ENCODE peak calls at places on chromosomes 12 and 14, in six cellular contexts. D is tibial nerve, W is upper lobe of left lung, T is heart left ventricle, Y is adrenal gland, C is body of pancreas. F is an unnamed sample.
A peak's percentile ranks its signal among the peaks of the same experiment; 100 is the strongest.

GRCh38 chr14:64444984-64445845 is 20.1 kb upstream of the AKAP5 start:
- DNase-seq in C (no peak), T (no peak), D (no peak), Y (peak; percentile 23), W (no peak), F (peak; percentile 49)

GRCh38 chr12:58425481-58426392 is 484.4 kb downstream of the ATP23 start:
- DNase-seq in W (no peak), C (no peak), D (no peak), T (peak; percentile 19), Y (no peak), F (peak; percentile 51)

GRCh38 chr14:38186217-38186616 is 21.5 kb upstream of the SSTR1 start:
- DNase-seq in T (no peak), D (no peak), Y (no peak), C (no peak), W (no peak), F (no peak)

GRCh38 chr12:4957781-4958180 is 48.1 kb downstream of the KCNA1 start:
- DNase-seq in C (no peak), Y (no peak), D (no peak), W (no peak), T (no peak), F (no peak)

GRCh38 chr12:66107451-66107915 is 23.1 kb downstream of the LLPH start:
- DNase-seq in D (no peak), Y (peak; percentile 79), C (peak; percentile 72), T (no peak), W (no peak), F (peak; percentile 42)

GRCh38 chr12:103556890-103557667 is 30.0 kb upstream of the STAB2 start:
- DNase-seq in D (no peak), W (no peak), C (no peak), T (no peak), Y (no peak), F (no peak)

GRCh38 chr12:54954228-54954627 is 30.3 kb downstream of the TESPA1 start:
- DNase-seq in D (no peak), C (no peak), W (no peak), T (no peak), Y (no peak), F (no peak)

GRCh38 chr12:92472198-92472597 is 230.6 kb upstream of the PLEKHG7 start:
- DNase-seq in W (no peak), C (no peak), T (no peak), Y (no peak), D (no peak), F (no peak)

GRCh38 chr14:55904086-55904485 is 214.1 kb upstream of the PELI2 start:
- DNase-seq in C (no peak), D (no peak), W (no peak), Y (no peak), T (no peak), F (no peak)

GRCh38 chr12:22803725-22804124 is 178.8 kb downstream of the ETNK1 start:
- DNase-seq in W (peak; percentile 6), D (no peak), T (no peak), Y (no peak), C (no peak), F (no peak)

GRCh38 chr14:69877492-69877891 is 1.7 kb upstream of the SMOC1 start:
- DNase-seq in C (no peak), D (no peak), T (no peak), Y (no peak), W (no peak), F (peak; percentile 20)

GRCh38 chr12:101459642-101460346 is 15.3 kb upstream of the SPIC start:
- DNase-seq in Y (no peak), W (no peak), D (peak; percentile 16), T (no peak), C (peak; percentile 25), F (peak; percentile 13)

GRCh38 chr14:31716208-31716607 is 155.0 kb downstream of the NUBPL start:
- DNase-seq in Y (no peak), D (no peak), C (no peak), T (no peak), W (no peak), F (no peak)

GRCh38 chr12:3988519-3989217 is 115.5 kb upstream of the PARP11 start:
- DNase-seq in D (no peak), Y (no peak), W (no peak), T (no peak), C (no peak), F (no peak)

GRCh38 chr14:99930420-99931274 is 134.6 kb upstream of the EVL start:
- DNase-seq in W (no peak), T (no peak), Y (no peak), D (no peak), C (no peak), F (no peak)

GRCh38 chr14:30657050-30657449 is 34.9 kb downstream of the SCFD1 start:
- DNase-seq in C (no peak), W (no peak), T (no peak), D (no peak), Y (no peak), F (no peak)

GRCh38 chr14:25046301-25046943 is 3.5 kb downstream of the STXBP6 start:
- DNase-seq in C (peak; percentile 18), T (no peak), W (no peak), D (no peak), Y (no peak), F (no peak)

GRCh38 chr14:34930591-34931069 is 52.2 kb upstream of the SRP54 start:
- DNase-seq in D (no peak), W (no peak), Y (no peak), T (no peak), C (no peak), F (no peak)

GRCh38 chr14:88492272-88493089 is 62.3 kb downstream of the PTPN21 start:
- DNase-seq in W (no peak), Y (peak; percentile 77), D (peak; percentile 42), T (peak; percentile 59), C (peak; percentile 78), F (peak; percentile 56)

GRCh38 chr12:77724367-77724957 is 106.2 kb upstream of the NAV3 start:
- DNase-seq in C (peak; percentile 19), Y (peak; percentile 23), D (no peak), W (no peak), T (no peak), F (no peak)

GRCh38 chr12:39779768-39780340 is 160.3 kb upstream of the ABCD2 start:
- DNase-seq in Y (no peak), T (no peak), C (no peak), D (no peak), W (no peak), F (no peak)

GRCh38 chr14:21352587-21352986 is 31.2 kb downstream of the SUPT16H start:
- DNase-seq in T (peak; percentile 37), Y (peak; percentile 17), C (no peak), W (no peak), D (no peak), F (no peak)

GRCh38 chr12:6341439-6342139 is at the start of gene TNFRSF1A:
- DNase-seq in Y (peak; percentile 77), D (peak; percentile 55), W (peak; percentile 84), C (peak; percentile 81), T (peak; percentile 82), F (no peak)
- TF ChIP-seq POLR2A in Y (peak; percentile 78), D (no peak), W (peak; percentile 63), C (peak; percentile 73), T (peak; percentile 61), F (peak; percentile 55)

DNA sequence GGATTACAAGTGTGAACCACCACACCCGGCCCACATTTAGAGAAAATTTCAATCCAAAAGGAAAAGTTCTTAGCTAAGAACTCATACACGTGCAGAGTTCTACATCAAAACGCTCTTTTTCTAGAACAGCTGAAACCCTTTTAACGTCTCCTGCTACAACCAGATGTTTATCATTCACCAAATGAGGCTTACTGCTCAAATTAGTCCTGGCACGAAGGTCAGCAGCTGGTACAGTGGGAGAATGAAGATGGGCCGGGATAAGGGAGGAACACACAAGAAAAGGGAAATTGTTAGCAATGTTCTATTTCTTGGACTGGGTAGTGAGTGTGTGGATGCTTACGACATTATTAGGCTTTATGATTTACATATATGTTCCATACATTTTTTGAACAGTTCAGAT is 37.2 kb downstream of the PRKAB1 start:
- DNase-seq in C (no peak), W (no peak), T (no peak), Y (no peak), D (no peak), F (no peak)
- TF ChIP-seq POLR2A in C (no peak), W (no peak), T (no peak), Y (no peak), D (no peak), F (no peak)

GRCh38 chr12:68854554-68854953 is 46.6 kb downstream of the MDM2 start:
- DNase-seq in C (no peak), T (no peak), W (no peak), D (no peak), Y (no peak), F (no peak)

GRCh38 chr12:68855111-68855510 is 47.1 kb downstream of the MDM2 start:
- DNase-seq in Y (no peak), T (no peak), W (no peak), C (no peak), D (no peak), F (no peak)

GRCh38 chr12:68855771-68856170 is 47.8 kb downstream of the MDM2 start:
- DNase-seq in C (no peak), Y (no peak), T (no peak), D (no peak), W (no peak), F (no peak)

GRCh38 chr12:68854078-68854468 is 46.1 kb downstream of the MDM2 start:
- DNase-seq in T (no peak), D (no peak), C (no peak), W (no peak), Y (no peak), F (no peak)

GRCh38 chr12:68856510-68856909 is 48.5 kb downstream of the MDM2 start:
- DNase-seq in C (no peak), W (no peak), T (no peak), Y (no peak), D (no peak), F (no peak)
- TF ChIP-seq POLR2A in C (no peak), W (no peak), T (no peak), Y (no peak), D (no peak), F (no peak)

GRCh38 chr14:23094666-23095195 is at the start of gene ACIN1:
- DNase-seq in D (peak; percentile 37), W (peak; percentile 94), Y (no peak), T (peak; percentile 79), C (no peak), F (peak; percentile 29)
- TF ChIP-seq POLR2A in D (peak; percentile 57), W (peak; percentile 59), Y (peak; percentile 43), T (peak; percentile 43), C (peak; percentile 79), F (peak; percentile 54)

DNA sequence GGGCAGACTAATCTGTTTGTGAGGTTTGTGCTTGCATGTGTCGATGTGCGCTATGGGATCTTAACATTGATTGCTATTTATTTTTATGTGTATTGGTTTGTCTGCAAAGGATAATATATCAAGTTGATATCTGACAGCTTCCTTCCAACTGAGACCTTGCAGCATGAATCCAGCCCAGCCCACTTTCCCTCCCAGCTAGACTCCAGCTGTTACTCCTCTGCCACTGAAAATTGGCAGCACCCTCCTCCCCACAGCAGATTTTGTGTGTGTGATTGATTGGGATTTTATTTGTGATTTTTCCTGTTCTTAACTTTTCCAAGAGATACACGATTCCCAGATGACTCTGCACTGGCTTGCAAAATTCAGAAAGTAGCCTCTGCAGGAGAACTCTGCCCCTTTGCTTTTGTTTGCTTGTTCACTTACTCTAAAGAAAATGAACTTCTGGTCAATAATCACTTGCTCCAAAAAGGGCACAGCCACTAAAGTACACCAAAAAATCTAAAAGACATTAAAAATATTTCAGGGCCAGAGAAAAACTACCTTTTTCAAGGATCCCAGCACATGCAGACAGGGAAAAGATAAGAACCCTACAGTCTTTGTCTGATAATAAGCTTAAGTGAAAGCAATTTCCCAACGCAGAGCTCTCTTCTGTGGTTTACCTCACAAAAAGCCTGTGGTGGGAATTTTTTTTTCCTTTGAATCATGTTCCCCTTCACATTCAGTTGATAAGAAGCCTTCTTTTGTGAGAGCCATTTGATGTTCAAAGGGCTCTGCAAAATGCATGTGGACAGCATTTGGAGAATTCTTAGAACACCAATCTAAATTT is 222.0 kb downstream of the RPS29 start:
- DNase-seq in D (no peak), Y (no peak), T (no peak), W (no peak), C (no peak), F (no peak)
- TF ChIP-seq POLR2A in D (no peak), Y (no peak), T (no peak), W (no peak), C (no peak), F (no peak)